ENCODE peak calls at places on chromosomes 3 and 15, in six cellular contexts. H is retinal pigment epithelial cell; T is T-helper 2 cell; V is activated CD4-positive, alpha-beta T cell treated with anti-CD3 and anti-CD28 coated beads, Interleukin-2, amount 50 U/mL, for 1 hour; O is SK-MEL-5; G is stimulated activated CD8-positive, alpha-beta memory T cell treated with anti-CD3 and anti-CD28 coated beads, Interleukin-7, amount 100 ng/mL, for 1 hour. U is an unnamed sample.

GRCh38 chr15:71914092-71914491 is 103.7 kb downstream of the NR2E3 start:
- DNase-seq in H (no peak), T (no peak), V (no peak), O (no peak), G (no peak), U (no peak)

GRCh38 chr3:173938159-173938558 is 540.6 kb downstream of the NLGN1 start:
- DNase-seq in H (peak), T (no peak), V (no peak), O (no peak), G (no peak), U (no peak)

GRCh38 chr3:61857297-61857696 is 295.9 kb downstream of the PTPRG start:
- DNase-seq in H (no peak), T (no peak), V (no peak), O (no peak), G (no peak), U (no peak)

GRCh38 chr3:74591946-74592345 is 22.5 kb downstream of the CNTN3 start:
- DNase-seq in H (no peak), T (no peak), V (no peak), O (no peak), G (no peak), U (no peak)

GRCh38 chr3:48561045-48561736 is 2.4 kb downstream of the UCN2 start:
- DNase-seq in H (no peak), T (peak), V (no peak), O (peak), G (no peak), U (peak)

GRCh38 chr3:57910988-57911387 is 97.2 kb upstream of the FLNB start:
- DNase-seq in H (peak), T (peak), V (peak), O (peak), G (no peak), U (no peak)

GRCh38 chr3:82494977-82495489 is 733.6 kb upstream of the GBE1 start:
- DNase-seq in H (no peak), T (peak), V (no peak), O (no peak), G (no peak), U (no peak)

GRCh38 chr3:124492824-124493223 is 237.4 kb upstream of the UMPS start:
- DNase-seq in H (no peak), T (peak), V (no peak), O (peak), G (no peak), U (no peak)

GRCh38 chr15:48020166-48020565 is 100.6 kb upstream of the SLC24A5 start:
- DNase-seq in H (no peak), T (no peak), V (no peak), O (no peak), G (no peak), U (no peak)

GRCh38 chr3:54262541-54262940 is 140.2 kb downstream of the CACNA2D3 start:
- DNase-seq in H (no peak), T (no peak), V (no peak), O (no peak), G (no peak), U (peak)

GRCh38 chr3:194265505-194265892 is 85.6 kb downstream of the CPN2 start:
- DNase-seq in H (no peak), T (no peak), V (no peak), O (no peak), G (no peak), U (peak)

GRCh38 chr3:16090013-16090412 is 84.5 kb upstream of the GALNT15 start:
- DNase-seq in H (peak), T (no peak), V (no peak), O (no peak), G (no peak), U (no peak)

GRCh38 chr3:159074756-159075155 is 272.9 kb downstream of the MFSD1 start:
- DNase-seq in H (no peak), T (no peak), V (no peak), O (no peak), G (no peak), U (no peak)

GRCh38 chr15:71515375-71516186 is 294.8 kb upstream of the NR2E3 start:
- DNase-seq in H (no peak), T (no peak), V (no peak), O (no peak), G (no peak), U (no peak)

GRCh38 chr3:100526613-100527346 is 34.4 kb downstream of the TMEM45A start:
- DNase-seq in H (no peak), T (no peak), V (no peak), O (no peak), G (no peak), U (no peak)

GRCh38 chr3:126015075-126015474 is 46.1 kb downstream of the ROPN1B start:
- DNase-seq in H (no peak), T (no peak), V (no peak), O (no peak), G (no peak), U (no peak)

GRCh38 chr3:14148041-14148985 is 23.5 kb downstream of the TMEM43 start:
- DNase-seq in H (peak), T (no peak), V (no peak), O (peak), G (no peak), U (no peak)

GRCh38 chr3:10249833-10250232 is 1.6 kb downstream of the TATDN2 start:
- DNase-seq in H (no peak), T (no peak), V (no peak), O (no peak), G (no peak), U (no peak)

GRCh38 chr3:71684752-71685151 is 40.5 kb downstream of the EIF4E3 start:
- DNase-seq in H (peak), T (no peak), V (no peak), O (no peak), G (no peak), U (no peak)

GRCh38 chr3:53844262-53845102 is 1.7 kb downstream of the CHDH start:
- DNase-seq in H (no peak), T (peak), V (no peak), O (no peak), G (no peak), U (no peak)

U was measured in tibial artery.